ENCODE peak calls at places on chromosomes 7 and 10, in ten cellular contexts. S, U, C, Z, N, D, W, A, Y and G are unnamed samples.

GRCh38 chr7:31022726-31023125 is 29.4 kb upstream of the ADCYAP1R1 start:
- DNase-seq in Z (no peak), Y (no peak), S (no peak), C (no peak), A (no peak), N (no peak), W (no peak), D (no peak), U (no peak), G (no peak)

GRCh38 chr10:16527452-16527851 is 5.8 kb upstream of the C1QL3 start:
- DNase-seq in Y (no peak), Z (no peak), A (no peak), S (no peak), W (no peak), U (no peak), D (no peak), N (no peak), C (no peak), G (no peak)

GRCh38 chr10:60073781-60074656 is 167.7 kb upstream of the CCDC6 start:
- DNase-seq in W (no peak), S (no peak), C (no peak), D (no peak), N (no peak), Y (no peak), A (no peak), U (no peak), Z (no peak), G (peak)

GRCh38 chr7:82697897-82698296 is 254.3 kb upstream of the CACNA2D1 start:
- DNase-seq in N (peak), D (no peak), C (no peak), A (no peak), S (no peak), W (peak), U (no peak), Y (no peak), Z (no peak), G (no peak)

GRCh38 chr7:506391-506831 is 13.2 kb downstream of the PDGFA start:
- DNase-seq in S (no peak), D (no peak), W (no peak), Z (no peak), U (no peak), A (no peak), N (no peak), Y (no peak), C (no peak), G (no peak)

GRCh38 chr7:36129048-36129534 is 24.0 kb upstream of the EEPD1 start:
- DNase-seq in Y (no peak), S (no peak), C (no peak), D (peak), W (no peak), Z (no peak), N (peak), U (no peak), A (peak), G (no peak)

GRCh38 chr10:88428442-88428841 is 154.7 kb downstream of the RNLS start:
- DNase-seq in N (peak), U (no peak), A (no peak), D (peak), C (no peak), Y (no peak), Z (no peak), W (peak), S (peak), G (no peak)

GRCh38 chr10:50855461-50855860 is 30.0 kb downstream of the A1CF start:
- DNase-seq in D (no peak), U (no peak), W (no peak), A (no peak), S (no peak), N (no peak), Y (no peak), Z (no peak), C (no peak), G (no peak)

GRCh38 chr7:2575733-2576350 is 17.1 kb downstream of the IQCE start:
- DNase-seq in W (peak), C (no peak), S (no peak), N (no peak), U (no peak), Z (no peak), A (no peak), Y (no peak), D (no peak), G (no peak)

GRCh38 chr10:8242295-8242872 is 187.9 kb downstream of the GATA3 start:
- DNase-seq in C (no peak), W (no peak), S (no peak), Y (no peak), Z (no peak), N (no peak), A (no peak), U (peak), D (no peak), G (no peak)

GRCh38 chr10:52466464-52466863 is 152.4 kb downstream of the DKK1 start:
- DNase-seq in Z (no peak), U (no peak), A (no peak), W (peak), S (no peak), Y (no peak), D (no peak), N (peak), C (no peak), G (no peak)

GRCh38 chr7:1101580-1102431 is 13.9 kb downstream of the GPER1 start:
- DNase-seq in W (peak), Z (no peak), C (no peak), U (no peak), A (no peak), Y (no peak), S (no peak), N (no peak), D (no peak), G (no peak)

GRCh38 chr10:6299234-6299633 is 96.5 kb downstream of the PFKFB3 start:
- DNase-seq in Z (no peak), W (peak), A (no peak), U (peak), C (no peak), S (peak), D (peak), Y (no peak), N (no peak), G (no peak)

GRCh38 chr7:30422922-30423321 is 55.7 kb downstream of the NOD1 start:
- DNase-seq in A (no peak), C (no peak), Y (no peak), U (no peak), S (no peak), D (no peak), N (peak), Z (no peak), W (peak), G (no peak)

GRCh38 chr7:139181404-139181803 is 49.6 kb upstream of the UBN2 start:
- DNase-seq in C (no peak), N (peak), U (no peak), D (no peak), Y (no peak), A (no peak), W (no peak), S (no peak), Z (no peak), G (no peak)

GRCh38 chr10:133166828-133167692 is 7.0 kb downstream of the KNDC1 start:
- DNase-seq in W (no peak), Y (no peak), D (no peak), S (no peak), C (no peak), U (no peak), A (no peak), Z (no peak), N (no peak), G (no peak)